ENCODE peak calls at places on chromosomes 16 and 17, in four cellular contexts. B is WTC11, D is HepG2, P is K562. R is an unnamed sample.

GRCh38 chr17:80832266-80832676 is 159.4 kb upstream of the CHMP6 start:
- DNase-seq in B (peak; percentile 41), D (no peak), P (peak; percentile 50), R (peak; percentile 71)

GRCh38 chr16:85988723-85989313 is 89.9 kb downstream of the IRF8 start:
- DNase-seq in B (no peak), D (no peak), P (no peak), R (no peak)

GRCh38 chr16:88978608-88979346 is 1.8 kb upstream of the CBFA2T3 start:
- DNase-seq in B (no peak), D (no peak), P (peak; percentile 95), R (no peak)

GRCh38 chr16:81522141-81522701 is 77.6 kb downstream of the CMIP start:
- DNase-seq in B (peak; percentile 54), D (no peak), P (peak; percentile 27), R (peak; percentile 72)

GRCh38 chr16:46648656-46649055 is 27.5 kb upstream of the SHCBP1 start:
- DNase-seq in B (peak; percentile 35), D (no peak), P (no peak), R (peak; percentile 69)

GRCh38 chr17:55887531-55887930 is 136.7 kb downstream of the PCTP start:
- DNase-seq in B (no peak), D (no peak), P (no peak), R (peak; percentile 22)

GRCh38 chr16:9049241-9049640 is 42.2 kb upstream of the HAPSTR1 start:
- DNase-seq in B (no peak), D (no peak), P (no peak), R (no peak)

GRCh38 chr16:84730406-84731106 is 30.8 kb downstream of the USP10 start:
- DNase-seq in B (no peak), D (peak; percentile 74), P (peak; percentile 90), R (peak; percentile 71)

DNA sequence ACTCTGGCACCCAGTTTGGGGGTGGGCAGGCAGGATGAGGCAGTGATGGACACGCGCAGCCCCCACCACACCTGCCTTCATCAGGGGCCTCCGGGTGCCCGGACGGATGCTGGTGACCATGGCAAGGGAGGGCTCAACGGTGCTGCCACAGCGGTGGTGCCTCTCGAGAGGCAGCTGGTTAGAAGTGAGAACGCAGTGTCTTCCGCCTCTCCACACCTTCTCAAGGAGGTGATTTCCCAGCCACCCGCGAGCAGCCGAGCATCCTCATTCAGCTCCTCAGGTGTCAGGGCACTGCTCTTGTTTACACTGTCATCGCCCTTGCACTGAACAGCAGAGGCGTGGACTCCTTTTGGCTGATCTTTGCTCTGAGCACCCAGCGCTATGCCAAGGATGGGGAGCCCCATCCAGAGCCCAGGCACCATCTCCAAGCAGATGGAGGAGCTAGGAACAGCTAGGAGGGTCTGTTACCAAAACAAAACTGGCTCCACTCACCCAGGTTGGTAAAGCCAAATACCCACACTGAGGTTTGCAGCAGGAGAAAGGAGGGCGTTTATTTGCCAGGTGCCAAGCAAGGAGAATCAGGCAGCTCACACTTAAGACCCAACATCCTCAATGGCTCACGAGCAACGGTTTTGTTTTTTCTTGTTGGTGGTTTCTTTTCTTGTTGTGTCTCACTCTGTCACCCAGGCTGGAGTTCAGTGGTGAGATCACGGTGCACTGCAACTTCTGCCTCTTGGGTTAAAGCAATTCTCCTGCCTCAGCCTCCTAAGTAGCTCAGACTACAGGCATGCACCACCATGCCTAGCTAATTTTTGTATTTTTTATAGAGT is 174.3 kb upstream of the TNRC6C start:
- DNase-seq in B (no peak), D (no peak), P (no peak), R (no peak)
- TF ChIP-seq CREB1 in B (no peak), D (no peak), P (no peak), R (no peak)

DNA sequence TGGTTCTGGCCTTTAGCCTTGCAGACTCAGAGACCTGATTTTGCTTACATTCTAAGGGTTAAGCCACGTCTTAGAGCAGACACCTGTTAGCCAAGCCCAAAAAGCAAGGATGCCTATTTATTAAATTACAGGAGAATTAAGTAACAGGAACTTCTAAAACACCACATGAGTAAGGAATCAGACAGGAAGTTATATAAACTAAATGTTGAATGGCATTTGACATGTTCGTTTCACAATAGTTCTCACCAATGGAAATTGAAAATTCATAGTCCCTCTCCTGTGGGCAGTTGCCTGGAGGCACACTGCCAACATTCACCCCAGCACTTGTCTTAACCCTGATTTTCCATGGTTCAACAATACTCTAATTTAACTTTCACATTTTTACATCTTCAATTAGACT is 9.0 kb downstream of the KRTAP9-7 start:
- DNase-seq in B (no peak), D (no peak), P (no peak), R (no peak)
- TF ChIP-seq CREB1 in B (no peak), D (no peak), P (no peak), R (no peak)

GRCh38 chr17:64492481-64493109 is 4.3 kb downstream of the POLG2 start:
- DNase-seq in B (no peak), D (no peak), P (no peak), R (peak; percentile 56)

GRCh38 chr17:64488301-64488700 is 8.6 kb downstream of the POLG2 start:
- DNase-seq in B (no peak), D (no peak), P (no peak), R (no peak)

GRCh38 chr17:64494121-64494520 is 2.7 kb downstream of the POLG2 start:
- DNase-seq in B (no peak), D (no peak), P (no peak), R (no peak)

GRCh38 chr17:64491995-64492394 is 4.9 kb downstream of the POLG2 start:
- DNase-seq in B (no peak), D (no peak), P (no peak), R (no peak)

DNA sequence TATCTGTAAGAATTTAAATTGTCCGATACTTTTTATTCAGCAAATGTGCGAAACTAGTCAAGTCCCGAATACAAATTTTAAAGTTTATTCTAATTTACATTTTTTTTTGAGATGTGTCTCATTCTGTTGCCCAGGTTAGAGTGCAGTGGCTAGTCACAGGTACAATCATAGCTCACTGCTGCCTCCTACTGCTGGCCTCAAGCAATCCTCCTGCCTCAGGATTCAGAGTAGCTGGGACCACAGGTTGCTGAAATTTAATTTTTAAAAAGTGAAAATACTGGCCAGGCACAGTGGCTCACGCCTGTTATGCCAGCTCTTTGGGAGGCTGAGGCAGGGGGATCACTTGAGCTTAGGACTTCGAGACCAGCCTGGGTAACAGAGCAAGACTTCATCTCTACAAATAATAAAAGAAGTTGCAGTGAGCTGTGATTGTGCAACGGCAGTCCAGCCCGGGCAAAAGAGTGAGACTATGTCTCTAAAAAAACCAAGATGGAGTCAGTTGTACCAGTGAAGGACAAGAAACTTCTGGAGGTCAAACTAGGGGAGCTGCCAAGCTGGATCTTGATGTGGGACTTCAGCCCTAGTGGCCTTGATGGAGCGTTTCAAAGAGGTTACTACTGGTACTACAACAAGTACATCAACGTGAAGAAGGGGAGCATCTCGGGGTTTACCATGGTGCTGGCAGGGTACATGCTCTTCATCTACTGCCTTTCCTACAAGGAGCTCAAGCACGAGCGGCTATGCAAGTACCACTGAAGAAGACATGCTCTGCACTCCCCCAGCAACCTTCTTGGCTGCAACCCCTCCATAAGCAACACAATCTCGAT is 5.6 kb downstream of the POLG2 start:
- DNase-seq in B (peak; percentile 29), D (peak; percentile 57), P (peak; percentile 64), R (peak; percentile 56)
- TF ChIP-seq CREB1 in B (no peak), D (no peak), P (no peak), R (no peak)

DNA sequence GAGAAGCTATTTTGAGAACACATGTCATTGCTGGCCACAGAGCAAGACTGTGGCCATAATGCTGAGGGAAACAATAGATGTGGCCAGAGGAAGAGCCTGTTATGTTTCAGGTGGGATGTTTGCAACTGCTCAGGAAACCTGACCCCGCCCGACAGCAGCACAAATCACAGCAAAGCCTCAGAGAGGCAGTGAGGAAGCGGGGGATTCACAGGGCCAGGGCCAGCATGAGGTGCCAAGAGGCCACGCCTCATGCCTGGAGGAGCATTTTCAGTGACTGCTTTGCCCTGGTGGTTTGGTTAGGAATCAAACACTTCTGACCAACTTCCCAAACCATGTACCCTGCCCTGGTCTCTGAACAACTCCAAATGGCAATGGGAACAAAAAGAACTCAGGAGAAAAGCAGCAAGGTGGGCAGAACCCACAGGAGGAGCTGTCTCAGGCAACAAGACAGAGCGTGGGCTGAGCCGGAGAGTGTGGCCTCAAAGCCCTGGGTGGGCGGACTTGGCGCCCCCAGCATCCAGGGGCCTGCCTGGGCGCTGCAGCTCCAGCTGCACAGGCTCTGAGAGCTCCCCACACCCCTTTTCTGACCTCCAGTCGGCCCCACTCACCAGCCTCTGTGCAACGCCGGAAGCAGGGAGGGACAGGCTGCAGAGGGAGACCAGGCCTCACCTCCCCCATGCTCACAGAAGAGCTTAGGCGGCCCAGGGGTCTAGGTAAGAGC is 20.6 kb downstream of the HIC1 start:
- DNase-seq in B (peak; percentile 28), D (no peak), P (no peak), R (peak; percentile 53)
- TF ChIP-seq CREB1 in B (no peak), D (no peak), P (no peak), R (no peak)

DNA sequence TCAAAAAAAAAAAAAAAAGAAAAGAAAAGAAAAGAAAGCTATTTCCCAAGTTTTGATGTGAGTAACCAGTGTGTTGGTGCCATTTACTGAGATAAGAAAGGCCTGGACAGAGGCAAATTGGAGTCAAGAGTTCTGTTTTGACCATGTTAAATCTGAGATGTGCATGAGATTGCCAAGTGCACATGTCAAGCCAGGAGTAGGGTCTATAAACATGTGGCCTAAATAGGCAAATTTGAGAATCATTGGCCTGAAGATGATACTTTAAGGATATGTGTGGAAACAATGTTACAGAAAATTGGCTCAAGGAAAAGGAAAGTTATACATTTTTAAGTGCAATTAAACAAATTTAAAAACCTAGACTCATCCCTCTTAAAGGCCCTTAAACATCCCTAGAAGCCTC is 15.3 kb upstream of the SMG1 start:
- DNase-seq in B (no peak), D (no peak), P (no peak), R (no peak)
- TF ChIP-seq CREB1 in B (no peak), D (no peak), P (no peak), R (no peak)